ENCODE peak calls at places on chromosomes 1 and 21, in nine cellular contexts. J is hepatocyte, P is stomach, U is ovary, S is SK-N-SH, T is heart left ventricle, A is transverse colon, Y is IMR-90, C is colonic mucosa. G is an unnamed sample.

GRCh38 chr1:35707253-35708178 is 11.2 kb downstream of the C1orf216 start:
- DNase-seq in J (peak; percentile 75), P (peak; percentile 29), U (no peak), S (peak; percentile 92), T (no peak), A (peak; percentile 35), Y (no peak), C (peak; percentile 30), G (peak; percentile 63)

GRCh38 chr1:22689505-22689904 is 21.1 kb upstream of the EPHB2 start:
- DNase-seq in J (peak; percentile 73), P (no peak), U (no peak), S (no peak), T (no peak), A (no peak), Y (peak; percentile 96), C (no peak), G (no peak)

GRCh38 chr1:50474859-50475809 is 51.9 kb upstream of the DMRTA2 start:
- DNase-seq in J (peak; percentile 25), P (no peak), U (no peak), S (no peak), T (no peak), A (no peak), Y (peak; percentile 49), C (no peak), G (no peak)

GRCh38 chr1:25774921-25775774 is 24.8 kb upstream of the SELENON start:
- DNase-seq in J (no peak), P (no peak), U (no peak), S (peak; percentile 83), T (no peak), A (peak; percentile 32), Y (no peak), C (no peak), G (peak; percentile 84)

GRCh38 chr1:40712997-40713396 is 21.5 kb downstream of the NFYC start:
- DNase-seq in J (no peak), P (no peak), U (no peak), S (no peak), T (peak; percentile 47), A (no peak), Y (no peak), C (no peak), G (no peak)

GRCh38 chr1:168623003-168623828 is 46.8 kb downstream of the XCL1 start:
- DNase-seq in J (peak; percentile 36), P (no peak), U (no peak), S (no peak), T (no peak), A (no peak), Y (peak; percentile 30), C (no peak), G (no peak)

GRCh38 chr1:15107897-15108296 is 45.6 kb upstream of the TMEM51 start:
- DNase-seq in J (no peak), P (no peak), U (no peak), S (no peak), T (no peak), A (no peak), Y (no peak), C (no peak), G (no peak)

GRCh38 chr1:8844421-8845063 is 27.1 kb upstream of the RERE start:
- DNase-seq in J (no peak), P (no peak), U (no peak), S (peak; percentile 80), T (peak; percentile 54), A (no peak), Y (no peak), C (no peak), G (no peak)

GRCh38 chr1:179296356-179296755 is 2.8 kb downstream of the SOAT1 start:
- DNase-seq in J (no peak), P (no peak), U (no peak), S (no peak), T (no peak), A (no peak), Y (no peak), C (no peak), G (no peak)

GRCh38 chr1:94104127-94104684 is 16.7 kb downstream of the ABCA4 start:
- DNase-seq in J (no peak), P (peak; percentile 10), U (no peak), S (no peak), T (no peak), A (no peak), Y (no peak), C (no peak), G (no peak)

GRCh38 chr21:14736672-14737071 is 190.6 kb upstream of the SAMSN1 start:
- DNase-seq in J (no peak), P (no peak), U (no peak), S (no peak), T (no peak), A (no peak), Y (no peak), C (no peak), G (no peak)

GRCh38 chr21:17492415-17493168 is 20.3 kb upstream of the CXADR start:
- DNase-seq in J (peak; percentile 19), P (no peak), U (no peak), S (no peak), T (no peak), A (no peak), Y (no peak), C (no peak), G (no peak)

GRCh38 chr1:71307451-71307850 is 226.6 kb upstream of the ZRANB2 start:
- DNase-seq in J (no peak), P (no peak), U (no peak), S (peak; percentile 7), T (no peak), A (peak; percentile 22), Y (peak; percentile 19), C (peak; percentile 25), G (no peak)

GRCh38 chr1:19750882-19751276 is 48.8 kb downstream of the TMCO4 start:
- DNase-seq in J (no peak), P (no peak), U (no peak), S (no peak), T (no peak), A (no peak), Y (no peak), C (no peak), G (no peak)

GRCh38 chr1:12438349-12438924 is 179.6 kb downstream of the DHRS3 start:
- DNase-seq in J (no peak), P (no peak), U (no peak), S (no peak), T (no peak), A (no peak), Y (no peak), C (no peak), G (no peak)

GRCh38 chr1:161139765-161140164 is 7.3 kb upstream of the DEDD start:
- DNase-seq in J (peak; percentile 71), P (peak; percentile 46), U (no peak), S (peak; percentile 64), T (peak; percentile 39), A (no peak), Y (peak; percentile 57), C (peak; percentile 51), G (peak; percentile 63)

GRCh38 chr21:34372321-34372720 is 3.0 kb upstream of the SMIM11 start:
- DNase-seq in J (no peak), P (no peak), U (no peak), S (no peak), T (no peak), A (no peak), Y (no peak), C (no peak), G (no peak)

GRCh38 chr1:246151796-246152434 is 355.2 kb downstream of the SMYD3 start:
- DNase-seq in J (no peak), P (no peak), U (no peak), S (no peak), T (no peak), A (no peak), Y (peak; percentile 9), C (no peak), G (no peak)

GRCh38 chr21:45454081-45454923 is 49.3 kb downstream of the COL18A1 start:
- DNase-seq in J (no peak), P (no peak), U (peak; percentile 28), S (no peak), T (no peak), A (no peak), Y (no peak), C (no peak), G (no peak)
- TF ChIP-seq CTCF in J (no peak), P (no peak), U (no peak), S (no peak), T (no peak), A (no peak), Y (no peak), C (no peak), G (no peak)

GRCh38 chr1:76866566-76866965 is 714 bp upstream of the ST6GALNAC5 start:
- DNase-seq in J (no peak), P (no peak), U (no peak), S (no peak), T (no peak), A (no peak), Y (no peak), C (no peak), G (no peak)
- H3K4me3 ChIP-seq in J (no peak overlapping the region), P (no peak overlapping the region), U (no peak overlapping the region), S (no peak overlapping the region), T (no peak overlapping the region), A (no peak overlapping the region), Y (no peak overlapping the region), C (no peak overlapping the region), G (no peak overlapping the region)

DNA sequence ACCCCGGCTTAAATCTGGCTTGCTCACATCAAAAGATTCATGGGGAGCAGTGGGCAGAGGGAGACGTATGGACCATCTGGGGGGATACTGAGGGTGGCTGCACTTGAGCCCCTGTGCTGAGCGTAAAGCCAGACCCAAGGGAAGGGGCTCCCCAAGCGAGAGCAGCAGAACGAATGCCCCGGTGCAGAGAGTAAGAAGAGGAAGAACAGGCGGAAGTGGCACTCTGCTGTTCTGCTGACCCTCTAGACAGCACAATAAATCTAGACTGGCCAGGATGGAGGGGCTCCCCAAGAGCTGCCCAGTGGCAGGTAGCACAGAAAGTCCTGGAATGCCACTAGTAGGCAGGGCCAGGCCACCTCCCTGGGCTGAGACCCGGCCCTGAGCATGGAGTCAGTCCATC is 80.0 kb downstream of the CASZ1 start:
- DNase-seq in J (no peak), P (no peak), U (no peak), S (no peak), T (no peak), A (no peak), Y (no peak), C (no peak), G (no peak)
- H3K4me1 ChIP-seq in J (peaks cover 6% of the 10 kb centered on the region), P (peaks cover 61% of the 10 kb centered on the region), U (no peaks in the 10 kb centered on the region), S (peaks cover 1% of the 10 kb centered on the region), T (peaks cover 31% of the 10 kb centered on the region), A (peaks cover 19% of the 10 kb centered on the region), Y (no peaks in the 10 kb centered on the region), C (peaks cover 8% of the 10 kb centered on the region), G (no peaks in the 10 kb centered on the region)

DNA sequence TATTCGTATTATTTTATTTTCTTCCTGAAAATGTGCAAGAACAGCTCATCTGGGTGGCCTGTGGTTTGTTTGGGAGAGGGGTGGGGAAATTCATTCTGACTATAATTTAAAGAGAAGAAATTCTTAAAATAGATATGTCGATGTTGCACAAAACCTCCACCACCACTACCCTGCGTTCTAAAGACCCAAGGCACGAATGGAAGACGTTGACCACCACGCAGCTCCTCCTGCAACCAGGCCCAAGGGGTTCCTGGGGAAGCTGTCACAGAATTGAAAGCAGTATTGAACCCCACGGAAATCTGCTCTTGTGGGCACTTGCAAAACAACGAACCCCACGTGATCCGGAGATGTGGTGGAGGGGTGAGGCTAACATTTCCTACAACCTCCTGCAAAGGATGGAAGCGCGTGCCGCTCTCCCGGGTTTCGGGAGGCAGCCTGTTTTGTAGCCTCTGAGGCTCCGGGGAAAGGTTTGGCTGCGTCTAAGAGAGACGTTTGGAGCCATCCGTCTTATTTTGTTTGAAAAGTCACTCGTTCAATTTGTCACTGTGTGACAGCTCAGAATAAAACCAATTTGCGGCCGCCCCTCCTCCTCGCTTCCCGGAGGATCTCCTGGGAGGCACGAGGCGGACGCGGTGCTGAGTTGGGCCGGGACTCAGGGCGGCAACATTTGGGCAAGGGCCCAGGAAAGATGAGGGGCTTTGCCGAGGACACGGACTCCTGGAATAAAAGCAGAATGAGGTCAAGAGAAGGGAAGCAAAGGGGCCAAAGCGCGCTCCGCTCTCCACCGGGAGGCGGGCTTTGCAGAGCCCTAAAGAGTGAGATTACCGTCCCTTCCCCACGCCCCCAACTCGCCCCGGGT is 791 bp upstream of the HLX start:
- DNase-seq in J (no peak), P (no peak), U (no peak), S (no peak), T (peak; percentile 49), A (peak; percentile 40), Y (no peak), C (peak; percentile 53), G (no peak)
- TF ChIP-seq CTCF in J (no peak), P (no peak), U (no peak), S (peak; percentile 6), T (no peak), A (no peak), Y (no peak), C (no peak), G (peak; percentile 27)

G was measured in BE2C.